ENCODE peak calls at places on chromosome 5, in seven cellular contexts. U is IMR-90, R is H9, Q is neuronal stem cell, B is mesendoderm, M is H1, G is mesenchymal stem cell. O is an unnamed sample.
A peak's percentile ranks its signal among the peaks of the same experiment; 100 is the strongest.

GRCh38 chr5:72244862-72245371 is 75.1 kb downstream of the MRPS27 start:
- DNase-seq in U (peak; percentile 61), R (peak; percentile 57), Q (no peak), B (peak; percentile 81), M (no peak), G (peak; percentile 65), O (no peak)

GRCh38 chr5:76145945-76146344 is 62.8 kb downstream of the SV2C start:
- DNase-seq in U (peak; percentile 1), R (peak; percentile 66), Q (no peak), B (peak; percentile 78), M (no peak), G (no peak), O (no peak)

GRCh38 chr5:65205016-65205415 is 276.7 kb downstream of the ADAMTS6 start:
- DNase-seq in U (peak; percentile 31), R (no peak), Q (no peak), B (no peak), M (no peak), G (no peak), O (no peak)

GRCh38 chr5:73994963-73995362 is 369.0 kb downstream of the ARHGEF28 start:
- DNase-seq in U (no peak), R (no peak), Q (no peak), B (peak; percentile 42), M (no peak), G (no peak), O (peak; percentile 80)

GRCh38 chr5:93874080-93874479 is 132.7 kb upstream of the POU5F2 start:
- DNase-seq in U (peak; percentile 37), R (no peak), Q (no peak), B (peak; percentile 32), M (no peak), G (no peak), O (no peak)

GRCh38 chr5:50340757-50341156 is 100.3 kb downstream of the EMB start:
- DNase-seq in U (no peak), R (no peak), Q (no peak), B (no peak), M (no peak), G (no peak), O (no peak)

GRCh38 chr5:171579162-171579561 is 159.7 kb downstream of the FGF18 start:
- DNase-seq in U (no peak), R (no peak), Q (no peak), B (no peak), M (no peak), G (no peak), O (no peak)

GRCh38 chr5:89213584-89213983 is 330.6 kb upstream of the MEF2C start:
- DNase-seq in U (peak; percentile 60), R (no peak), Q (no peak), B (no peak), M (no peak), G (peak; percentile 13), O (no peak)

GRCh38 chr5:67381240-67381875 is 184.8 kb upstream of the CD180 start:
- DNase-seq in U (no peak), R (no peak), Q (no peak), B (peak; percentile 19), M (no peak), G (no peak), O (no peak)

GRCh38 chr5:1227669-1228068 is 2.5 kb downstream of the SLC6A18 start:
- DNase-seq in U (peak; percentile 5), R (no peak), Q (no peak), B (no peak), M (no peak), G (no peak), O (no peak)

GRCh38 chr5:79845448-79846197 is 145.4 kb downstream of the MTX3 start:
- DNase-seq in U (peak; percentile 89), R (no peak), Q (no peak), B (no peak), M (peak; percentile 20), G (peak; percentile 48), O (no peak)

GRCh38 chr5:35183243-35183955 is 46.9 kb downstream of the PRLR start:
- DNase-seq in U (peak; percentile 60), R (peak; percentile 74), Q (peak; percentile 14), B (peak; percentile 91), M (peak; percentile 63), G (peak; percentile 63), O (peak; percentile 20)

GRCh38 chr5:1762878-1763547 is 36.6 kb downstream of the MRPL36 start:
- DNase-seq in U (no peak), R (peak; percentile 20), Q (no peak), B (no peak), M (no peak), G (no peak), O (no peak)

GRCh38 chr5:93579561-93580386 is 1.2 kb downstream of the NR2F1-AS1 start:
- DNase-seq in U (peak; percentile 48), R (peak; percentile 64), Q (no peak), B (peak; percentile 69), M (peak; percentile 83), G (peak; percentile 61), O (peak; percentile 55)

GRCh38 chr5:139293504-139294371 is at the start of gene MATR3:
- DNase-seq in U (peak; percentile 94), R (peak; percentile 97), Q (peak; percentile 95), B (peak; percentile 98), M (peak; percentile 95), G (peak; percentile 97), O (peak; percentile 96)

GRCh38 chr5:59596586-59597348 is 296.8 kb downstream of the PDE4D start:
- DNase-seq in U (peak; percentile 44), R (no peak), Q (no peak), B (no peak), M (no peak), G (peak; percentile 54), O (no peak)

GRCh38 chr5:83076742-83077661 is at the start of the genes TMEM167A and XRCC4:
- DNase-seq in U (peak; percentile 99), R (peak; percentile 99), Q (peak; percentile 95), B (peak; percentile 100), M (peak; percentile 85), G (peak; percentile 99), O (peak; percentile 99)

GRCh38 chr5:127549551-127549950 is 32.1 kb downstream of the PRRC1 start:
- DNase-seq in U (no peak), R (no peak), Q (no peak), B (no peak), M (no peak), G (no peak), O (no peak)

GRCh38 chr5:152462021-152462721 is 57.1 kb upstream of the NMUR2 start:
- DNase-seq in U (no peak), R (no peak), Q (no peak), B (peak; percentile 71), M (no peak), G (peak; percentile 0), O (peak; percentile 33)

GRCh38 chr5:179313849-179314521 is 31.3 kb downstream of the ADAMTS2 start:
- DNase-seq in U (peak; percentile 96), R (no peak), Q (no peak), B (no peak), M (no peak), G (no peak), O (no peak)

GRCh38 chr5:41071975-41072374 is 833 bp upstream of the MROH2B start:
- DNase-seq in U (peak; percentile 83), R (no peak), Q (no peak), B (no peak), M (no peak), G (no peak), O (no peak)

GRCh38 chr5:22557251-22557650 is 295.9 kb downstream of the CDH12 start:
- DNase-seq in U (no peak), R (no peak), Q (no peak), B (no peak), M (no peak), G (no peak), O (no peak)
- H3K23ac ChIP-seq in U (no peak overlapping the region), R (no peak overlapping the region), Q (no peak overlapping the region), B (no peak overlapping the region), M (no peak overlapping the region), G (no peak overlapping the region), O (no peak overlapping the region)

DNA sequence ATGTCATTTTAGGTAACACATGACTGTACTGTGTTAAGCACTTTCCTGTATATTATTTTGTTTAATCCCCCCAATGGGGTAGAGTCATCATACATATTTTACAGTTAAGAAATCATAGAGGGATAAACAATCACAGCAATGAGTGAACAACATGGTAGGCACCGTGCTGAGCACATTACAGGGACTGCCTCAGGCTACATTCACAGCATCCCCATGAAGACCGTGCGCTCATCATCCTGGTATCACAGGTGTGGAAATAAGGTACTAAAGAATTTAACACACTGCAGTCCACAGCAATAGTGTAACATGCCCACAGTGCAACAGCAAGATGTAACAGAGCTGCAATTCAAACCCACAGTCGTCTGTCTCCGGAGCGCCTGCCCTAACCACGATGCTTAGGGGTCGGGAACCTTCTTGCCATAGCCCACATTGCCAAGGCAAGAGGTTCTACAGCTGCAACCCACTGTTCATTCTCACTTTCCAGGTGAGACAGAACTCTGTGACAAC is 5.6 kb downstream of the SLIT3 start:
- DNase-seq in U (no peak), R (no peak), Q (no peak), B (no peak), M (peak; percentile 20), G (no peak), O (peak; percentile 90)
- H4K8ac ChIP-seq in U (no peak overlapping the region), R (no peak overlapping the region), Q (no peak overlapping the region), B (no peak overlapping the region), M (no peak overlapping the region), G (no peak overlapping the region), O (no peak overlapping the region)

DNA sequence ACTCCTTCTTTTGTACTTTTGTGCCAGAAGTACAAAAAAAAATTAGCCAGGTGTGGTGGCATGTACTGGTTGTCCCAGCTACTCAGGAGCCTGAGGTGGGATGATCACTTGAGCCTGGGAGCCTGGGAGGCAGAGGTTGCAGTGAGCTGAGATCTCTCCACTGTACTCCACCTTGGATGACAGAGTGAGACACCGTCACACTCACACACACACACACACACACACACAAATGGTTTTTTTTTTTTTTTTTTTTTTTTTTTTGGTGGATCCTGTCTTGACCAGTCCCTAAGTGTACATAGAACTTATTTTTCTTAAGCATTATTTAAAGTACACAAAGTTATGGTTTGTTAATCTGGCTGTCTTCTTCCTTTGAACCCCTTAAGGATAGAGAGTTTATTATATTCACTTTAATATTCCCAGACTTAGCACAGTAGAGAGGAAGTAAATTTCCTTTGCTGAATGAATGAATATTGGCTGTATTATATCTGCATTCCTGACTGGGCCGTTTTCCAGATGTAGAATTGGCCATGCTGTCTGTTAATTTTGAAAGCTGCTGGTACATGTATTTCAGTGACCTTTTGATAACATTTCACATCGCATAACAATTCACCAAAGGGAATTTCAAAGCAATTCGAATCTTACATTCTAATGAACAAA is 429.0 kb upstream of the ZNF608 start:
- DNase-seq in U (no peak), R (no peak), Q (no peak), B (no peak), M (no peak), G (no peak), O (no peak)
- H3K9ac ChIP-seq in U (no peak overlapping the region), R (no peak overlapping the region), Q (no peak overlapping the region), B (no peak overlapping the region), M (no peak overlapping the region), G (no peak overlapping the region), O (no peak overlapping the region)

GRCh38 chr5:150077060-150077459 is 9.3 kb downstream of the CSF1R start:
- DNase-seq in U (no peak), R (no peak), Q (no peak), B (no peak), M (peak; percentile 20), G (no peak), O (no peak)

GRCh38 chr5:150073086-150073625 is 13.2 kb downstream of the CSF1R start:
- DNase-seq in U (no peak), R (no peak), Q (no peak), B (no peak), M (no peak), G (no peak), O (no peak)

GRCh38 chr5:150073677-150074076 is 12.7 kb downstream of the CSF1R start:
- DNase-seq in U (no peak), R (no peak), Q (no peak), B (no peak), M (peak; percentile 3), G (no peak), O (no peak)

GRCh38 chr5:150075806-150076205 is 10.5 kb downstream of the CSF1R start:
- DNase-seq in U (no peak), R (no peak), Q (no peak), B (peak; percentile 25), M (peak; percentile 32), G (no peak), O (no peak)

GRCh38 chr5:150075233-150075632 is 11.1 kb downstream of the CSF1R start:
- DNase-seq in U (no peak), R (no peak), Q (no peak), B (no peak), M (peak; percentile 8), G (no peak), O (no peak)
- H3K23ac ChIP-seq in U (no peak overlapping the region), R (no peak overlapping the region), Q (no peak overlapping the region), B (no peak overlapping the region), M (no peak overlapping the region), G (no peak overlapping the region), O (no peak overlapping the region)